ENCODE peak calls at places on chromosomes 2 and 18, in five cellular contexts. U, A, F, G and R are unnamed samples.

GRCh38 chr2:183951636-183952035 is 646.7 kb upstream of the ZNF804A start:
- DNase-seq in A (no peak), U (no peak), F (no peak), G (no peak), R (no peak)

GRCh38 chr2:45315881-45316280 is 295.2 kb downstream of the SRBD1 start:
- DNase-seq in F (no peak), A (no peak), G (no peak), U (no peak), R (no peak)

GRCh38 chr18:80254971-80255500 is 7.7 kb upstream of the PARD6G start:
- DNase-seq in G (no peak), U (no peak), F (no peak), A (no peak), R (no peak)

GRCh38 chr2:18741888-18742287 is 152.5 kb upstream of the NT5C1B start:
- DNase-seq in A (no peak), U (no peak), G (no peak), F (no peak), R (peak)

GRCh38 chr18:47247036-47247832 is 4.2 kb downstream of the SKOR2 start:
- DNase-seq in G (no peak), U (peak), A (no peak), F (no peak), R (peak)

GRCh38 chr2:30514134-30514860 is 67.3 kb downstream of the LCLAT1 start:
- DNase-seq in U (no peak), F (peak), G (no peak), A (peak), R (peak)

GRCh38 chr2:201781583-201782051 is 884 bp upstream of the ALS2 start:
- DNase-seq in A (no peak), U (no peak), G (no peak), F (no peak), R (peak)

GRCh38 chr18:9120796-9121195 is 15.8 kb upstream of the ANKRD12 start:
- DNase-seq in F (no peak), U (no peak), G (no peak), A (no peak), R (no peak)

GRCh38 chr18:26460449-26461091 is 87.8 kb downstream of the KCTD1 start:
- DNase-seq in G (no peak), F (no peak), U (no peak), A (no peak), R (no peak)

GRCh38 chr2:120302301-120302700 is 43.6 kb upstream of the INHBB start:
- DNase-seq in A (no peak), F (no peak), G (no peak), U (no peak), R (no peak)

GRCh38 chr2:144324446-144325045 is 195.4 kb downstream of the ZEB2 start:
- DNase-seq in A (no peak), F (no peak), G (no peak), U (no peak), R (no peak)

GRCh38 chr2:109447251-109447661 is 166.5 kb downstream of the SEPTIN10 start:
- DNase-seq in A (no peak), F (no peak), U (no peak), G (no peak), R (no peak)

GRCh38 chr2:46978696-46979095 is 63.1 kb upstream of the MCFD2 start:
- DNase-seq in U (no peak), A (no peak), F (no peak), G (no peak), R (no peak)

GRCh38 chr18:12774982-12775381 is 72.1 kb downstream of the PSMG2 start:
- DNase-seq in F (no peak), G (no peak), A (no peak), U (no peak), R (no peak)

GRCh38 chr2:134522436-134522835 is 196.4 kb downstream of the TMEM163 start:
- DNase-seq in A (no peak), F (no peak), G (no peak), U (no peak), R (no peak)

GRCh38 chr2:26652361-26653041 is 11.3 kb upstream of the CIB4 start:
- DNase-seq in F (no peak), U (no peak), A (peak), G (no peak), R (no peak)

GRCh38 chr2:224876522-224876921 is 160.4 kb upstream of the CCDC195 start:
- DNase-seq in U (no peak), F (no peak), G (no peak), A (no peak), R (no peak)

GRCh38 chr18:27665264-27665799 is 480.2 kb upstream of the CHST9 start:
- DNase-seq in A (no peak), U (peak), F (no peak), G (no peak), R (peak)

GRCh38 chr2:46198164-46198883 is 98.9 kb upstream of the EPAS1 start:
- DNase-seq in U (no peak), F (no peak), G (no peak), A (no peak), R (no peak)

GRCh38 chr18:43751835-43752234 is 474.5 kb upstream of the SYT4 start:
- DNase-seq in U (no peak), F (no peak), G (no peak), A (no peak), R (no peak)

GRCh38 chr18:39611381-39612090 is 2045.9 kb upstream of the CELF4 start:
- DNase-seq in F (no peak), G (no peak), A (no peak), U (no peak), R (peak)

GRCh38 chr2:195212586-195212985 is 444.4 kb upstream of the SLC39A10 start:
- DNase-seq in G (no peak), A (no peak), F (no peak), U (no peak), R (no peak)

GRCh38 chr18:76382265-76382664 is 112.8 kb downstream of the ZNF516 start:
- DNase-seq in F (no peak), A (no peak), G (no peak), U (no peak), R (no peak)

GRCh38 chr2:54115284-54116137 is at the start of gene ACYP2:
- DNase-seq in G (peak), F (peak), A (peak), U (peak), R (peak)

GRCh38 chr18:36561046-36561445 is 263.5 kb downstream of the FHOD3 start:
- DNase-seq in A (no peak), U (no peak), G (no peak), F (no peak), R (no peak)

GRCh38 chr2:43224131-43224570 is 2.3 kb downstream of the ZFP36L2 start:
- DNase-seq in A (no peak), U (peak), G (no peak), F (peak), R (peak)

GRCh38 chr18:27004056-27004829 is 138.7 kb upstream of the AQP4 start:
- DNase-seq in F (no peak), U (no peak), G (no peak), A (no peak), R (peak)

GRCh38 chr18:67665266-67665665 is 148.7 kb upstream of the DSEL start:
- DNase-seq in U (no peak), G (no peak), F (no peak), A (no peak), R (peak)

GRCh38 chr18:76384114-76384790 is 110.8 kb downstream of the ZNF516 start:
- DNase-seq in U (no peak), F (no peak), A (no peak), G (no peak), R (no peak)

GRCh38 chr2:219530048-219530963 is 13.3 kb downstream of the CHPF start:
- DNase-seq in F (peak), A (peak), U (peak), G (no peak), R (peak)

GRCh38 chr2:49207204-49207603 is 52.9 kb upstream of the FSHR start:
- DNase-seq in G (no peak), F (no peak), A (no peak), U (no peak), R (no peak)

GRCh38 chr2:160397530-160397865 is 96.1 kb downstream of the RBMS1 start:
- DNase-seq in F (no peak), G (no peak), A (no peak), U (no peak), R (peak)
- TF ChIP-seq CREB1 in F (no peak), G (no peak), A (no peak), U (no peak), R (no peak)

GRCh38 chr2:108377411-108377810 is 343 bp upstream of the SULT1C4 start:
- DNase-seq in G (no peak), U (no peak), F (peak), A (no peak), R (no peak)
- TF ChIP-seq CREB1 in G (no peak), U (no peak), F (no peak), A (no peak), R (no peak)

GRCh38 chr2:216871333-216871934 is 11.6 kb upstream of the TNP1 start:
- DNase-seq in G (no peak), U (no peak), F (peak), A (no peak), R (no peak)
- TF ChIP-seq CREB1 in G (no peak), U (no peak), F (peak), A (no peak), R (no peak)

GRCh38 chr2:118696786-118697465 is 150.5 kb downstream of the EN1 start:
- DNase-seq in A (no peak), G (no peak), F (no peak), U (no peak), R (no peak)
- TF ChIP-seq CREB1 in A (no peak), G (no peak), F (no peak), U (no peak), R (no peak)

GRCh38 chr2:240355001-240355891 is 80.2 kb upstream of the GPC1 start:
- DNase-seq in U (peak), F (no peak), A (no peak), G (no peak), R (no peak)
- TF ChIP-seq CREB1 in U (no peak), F (no peak), A (no peak), G (no peak), R (no peak)